ENCODE peak calls at places on chromosomes 5 and 9, in six cellular contexts. Y is GM12891, Z is K562, R is H1, H is SK-N-SH, S is GM12878. F is an unnamed sample.

GRCh38 chr9:96293481-96293880 is 8.5 kb downstream of the HSD17B3 start:
- DNase-seq in Y (no peak), Z (no peak), R (no peak), H (no peak), S (no peak), F (no peak)

GRCh38 chr9:124661184-124661755 is 109.8 kb downstream of the NR6A1 start:
- DNase-seq in Y (no peak), Z (peak), R (no peak), H (no peak), S (no peak), F (no peak)

GRCh38 chr9:132948482-132949050 is 4.2 kb upstream of the TSC1 start:
- DNase-seq in Y (no peak), Z (no peak), R (no peak), H (no peak), S (no peak), F (no peak)

GRCh38 chr9:42852133-42852532 is 668.7 kb downstream of the SPATA31A6 start:
- DNase-seq in Y (no peak), Z (peak), R (peak), H (peak), S (no peak), F (no peak)

GRCh38 chr9:69745716-69746538 is 13.9 kb downstream of the PTAR1 start:
- DNase-seq in Y (no peak), Z (peak), R (no peak), H (no peak), S (no peak), F (no peak)

GRCh38 chr9:124419832-124420489 is 4.7 kb upstream of the PSMB7 start:
- DNase-seq in Y (no peak), Z (no peak), R (no peak), H (no peak), S (no peak), F (no peak)

GRCh38 chr5:73233461-73234151 is 60.6 kb downstream of the TMEM174 start:
- DNase-seq in Y (no peak), Z (no peak), R (no peak), H (peak), S (no peak), F (no peak)

GRCh38 chr5:18119156-18119785 is 485.0 kb downstream of the TAF11L14 start:
- DNase-seq in Y (no peak), Z (no peak), R (peak), H (no peak), S (no peak), F (no peak)

GRCh38 chr5:179261301-179262125 is 83.7 kb downstream of the ADAMTS2 start:
- DNase-seq in Y (no peak), Z (peak), R (peak), H (peak), S (no peak), F (no peak)

GRCh38 chr5:9226026-9226536 is 319.8 kb downstream of the SEMA5A start:
- DNase-seq in Y (no peak), Z (no peak), R (no peak), H (no peak), S (no peak), F (no peak)

GRCh38 chr5:138927539-138927938 is 52.4 kb upstream of the LRRTM2 start:
- DNase-seq in Y (no peak), Z (no peak), R (no peak), H (no peak), S (no peak), F (no peak)

GRCh38 chr5:146088098-146088497 is 17.3 kb downstream of the PLAC8L1 start:
- DNase-seq in Y (no peak), Z (no peak), R (no peak), H (no peak), S (no peak), F (no peak)

GRCh38 chr5:80607832-80608231 is 37.8 kb upstream of the ANKRD34B start:
- DNase-seq in Y (peak), Z (no peak), R (no peak), H (no peak), S (peak), F (peak)

GRCh38 chr9:87465791-87466190 is 31.9 kb upstream of the DAPK1 start:
- DNase-seq in Y (no peak), Z (no peak), R (no peak), H (no peak), S (no peak), F (no peak)

GRCh38 chr5:174624754-174625506 is 99.5 kb upstream of the MSX2 start:
- DNase-seq in Y (no peak), Z (no peak), R (no peak), H (no peak), S (no peak), F (no peak)

GRCh38 chr5:133457956-133458355 is 154.4 kb downstream of the FSTL4 start:
- DNase-seq in Y (no peak), Z (no peak), R (no peak), H (no peak), S (no peak), F (no peak)

GRCh38 chr5:133460172-133460758 is 152.1 kb downstream of the FSTL4 start:
- DNase-seq in Y (peak), Z (peak), R (peak), H (peak), S (no peak), F (peak)

GRCh38 chr5:133459474-133460155 is 152.7 kb downstream of the FSTL4 start:
- DNase-seq in Y (no peak), Z (no peak), R (no peak), H (peak), S (no peak), F (no peak)

GRCh38 chr5:133458435-133458834 is 153.9 kb downstream of the FSTL4 start:
- DNase-seq in Y (no peak), Z (no peak), R (no peak), H (peak), S (no peak), F (no peak)

DNA sequence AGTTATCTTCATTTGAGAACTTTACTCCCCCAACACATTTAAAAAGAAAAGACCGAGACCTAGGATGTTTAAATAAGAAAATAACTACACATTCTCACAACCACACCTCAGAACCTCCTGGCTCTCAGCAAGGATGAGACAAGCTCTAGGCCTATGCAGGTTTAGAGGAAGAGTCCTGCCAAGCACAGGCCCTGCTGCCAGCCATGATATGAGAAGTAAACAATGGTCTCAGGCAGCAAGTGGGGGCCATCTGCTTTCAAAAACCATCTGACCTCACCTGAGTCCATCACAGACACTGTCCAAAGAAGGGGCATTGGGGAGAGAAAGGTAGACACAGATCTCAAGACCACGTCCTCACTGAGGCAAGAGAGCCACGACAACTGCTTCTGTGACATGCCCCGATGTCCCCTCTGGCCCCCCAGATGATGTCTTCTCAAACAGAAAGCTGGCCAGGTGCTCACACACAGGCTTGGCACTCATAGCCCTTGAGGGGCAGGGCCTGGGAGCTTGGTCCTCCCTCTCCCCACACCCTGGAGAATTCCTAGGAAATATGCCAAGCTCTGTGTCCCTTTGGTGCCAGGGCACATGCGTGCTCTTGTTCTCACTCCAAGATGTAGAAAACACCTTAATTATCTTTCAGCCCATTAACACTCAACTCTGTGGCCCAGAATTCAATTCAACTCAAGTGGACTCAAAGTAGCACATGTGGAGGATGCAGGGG is 150.4 kb downstream of the FSTL4 start:
- DNase-seq in Y (no peak), Z (no peak), R (no peak), H (no peak), S (no peak), F (no peak)
- TF ChIP-seq TAF1 in Y (no peak), Z (no peak), R (no peak), H (no peak), S (no peak), F (no peak)

GRCh38 chr5:1468247-1468612 is 23.0 kb upstream of the SLC6A3 start:
- DNase-seq in Y (no peak), Z (peak), R (no peak), H (peak), S (no peak), F (no peak)
- TF ChIP-seq TAF1 in Y (no peak), Z (no peak), R (no peak), H (no peak), S (no peak), F (no peak)

GRCh38 chr5:10630126-10630525 is 66.3 kb downstream of the ANKRD33B start:
- DNase-seq in Y (no peak), Z (no peak), R (no peak), H (no peak), S (no peak), F (no peak)

GRCh38 chr5:10634056-10634455 is 70.2 kb downstream of the ANKRD33B start:
- DNase-seq in Y (no peak), Z (no peak), R (no peak), H (no peak), S (no peak), F (no peak)

GRCh38 chr5:10633271-10634049 is 69.6 kb downstream of the ANKRD33B start:
- DNase-seq in Y (no peak), Z (no peak), R (no peak), H (no peak), S (no peak), F (no peak)

GRCh38 chr5:10631597-10631996 is 67.7 kb downstream of the ANKRD33B start:
- DNase-seq in Y (no peak), Z (no peak), R (no peak), H (no peak), S (no peak), F (no peak)

DNA sequence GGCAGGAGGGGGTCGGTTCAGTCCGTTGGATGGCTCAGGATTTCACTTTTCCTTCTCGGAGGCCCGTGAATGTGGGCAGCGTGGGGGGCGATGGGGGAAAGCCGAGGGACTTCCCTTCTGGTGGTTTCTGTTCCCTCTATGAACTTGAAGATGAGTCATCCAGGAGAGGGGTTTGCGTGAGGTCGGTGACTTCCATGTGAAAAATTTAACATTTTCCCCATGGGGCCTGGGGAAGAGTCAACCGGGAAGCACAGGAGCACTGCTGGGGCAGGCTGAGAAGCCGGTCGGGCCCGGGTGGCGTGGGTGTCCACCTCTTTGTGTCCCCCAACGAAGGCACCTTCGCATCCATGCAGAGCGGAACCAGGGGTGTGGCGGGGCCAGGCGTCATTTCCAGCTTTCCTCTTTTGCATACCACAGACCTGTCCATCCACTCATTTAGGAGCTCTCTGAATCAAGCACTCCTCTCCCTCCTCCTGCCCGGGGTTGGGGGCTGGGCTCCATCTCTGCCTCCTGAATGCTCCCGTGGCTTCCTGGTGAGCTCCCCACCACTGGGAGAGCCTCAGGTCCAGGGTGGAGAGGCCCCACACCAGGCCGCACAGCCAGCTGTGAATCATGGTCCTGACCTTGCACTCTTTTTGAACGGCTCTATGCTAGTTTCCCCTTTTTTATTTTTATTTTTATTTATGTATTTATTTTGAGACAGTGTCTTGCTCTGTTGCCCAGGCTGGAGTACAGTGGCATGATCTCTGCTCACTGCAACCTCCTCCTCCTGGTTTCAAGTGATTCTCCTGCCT is 68.4 kb downstream of the ANKRD33B start:
- DNase-seq in Y (peak), Z (no peak), R (no peak), H (no peak), S (peak), F (peak)
- TF ChIP-seq TAF1 in Y (peak), Z (no peak), R (no peak), H (no peak), S (peak), F (no peak)

GRCh38 chr5:171535162-171535561 is 115.7 kb downstream of the FGF18 start:
- DNase-seq in Y (no peak), Z (no peak), R (no peak), H (no peak), S (no peak), F (no peak)

GRCh38 chr5:171541380-171541779 is 121.9 kb downstream of the FGF18 start:
- DNase-seq in Y (no peak), Z (no peak), R (no peak), H (no peak), S (no peak), F (no peak)

GRCh38 chr5:171540865-171541264 is 121.4 kb downstream of the FGF18 start:
- DNase-seq in Y (no peak), Z (no peak), R (no peak), H (no peak), S (no peak), F (no peak)

GRCh38 chr5:171537463-171537862 is 118.0 kb downstream of the FGF18 start:
- DNase-seq in Y (no peak), Z (no peak), R (no peak), H (no peak), S (no peak), F (no peak)

DNA sequence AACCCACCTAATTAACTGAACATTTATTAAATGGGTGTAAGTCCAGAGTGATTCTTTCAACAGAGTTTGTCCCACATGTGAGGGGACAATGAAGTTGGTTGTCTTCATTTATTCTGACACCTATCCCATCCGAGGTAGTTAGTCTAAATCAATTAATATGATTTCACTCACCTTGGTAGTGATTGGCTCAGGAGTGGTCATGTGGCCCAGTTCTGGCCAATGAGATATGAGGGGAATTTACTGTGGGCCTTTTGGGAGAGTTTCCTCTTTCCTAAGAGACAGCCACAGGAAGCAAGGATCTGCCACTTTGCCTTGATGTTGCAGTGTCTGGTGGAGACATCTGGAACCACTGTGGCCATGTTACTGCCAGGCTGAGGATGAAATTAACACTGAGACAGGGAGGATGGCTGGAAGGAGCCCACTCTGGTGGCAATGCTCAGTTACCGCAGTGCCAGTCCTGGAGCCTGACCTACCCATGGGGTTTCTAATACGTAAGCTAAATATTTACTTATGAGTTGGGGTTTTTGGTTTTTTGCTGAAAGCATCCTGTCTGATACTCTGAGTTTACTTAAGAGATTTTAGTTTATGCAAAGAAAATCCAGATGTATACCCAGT is 118.6 kb downstream of the FGF18 start:
- DNase-seq in Y (no peak), Z (no peak), R (no peak), H (no peak), S (no peak), F (no peak)
- TF ChIP-seq TAF1 in Y (no peak), Z (no peak), R (no peak), H (no peak), S (no peak), F (no peak)

GRCh38 chr5:14852779-14853178 is 18.8 kb downstream of the ANKH start:
- DNase-seq in Y (no peak), Z (no peak), R (no peak), H (no peak), S (no peak), F (no peak)

GRCh38 chr5:14851597-14851996 is 20.0 kb downstream of the ANKH start:
- DNase-seq in Y (no peak), Z (no peak), R (no peak), H (no peak), S (no peak), F (no peak)

GRCh38 chr5:14853685-14854084 is 17.9 kb downstream of the ANKH start:
- DNase-seq in Y (no peak), Z (no peak), R (no peak), H (no peak), S (no peak), F (no peak)

GRCh38 chr5:14851999-14852526 is 19.5 kb downstream of the ANKH start:
- DNase-seq in Y (no peak), Z (no peak), R (no peak), H (no peak), S (no peak), F (no peak)

DNA sequence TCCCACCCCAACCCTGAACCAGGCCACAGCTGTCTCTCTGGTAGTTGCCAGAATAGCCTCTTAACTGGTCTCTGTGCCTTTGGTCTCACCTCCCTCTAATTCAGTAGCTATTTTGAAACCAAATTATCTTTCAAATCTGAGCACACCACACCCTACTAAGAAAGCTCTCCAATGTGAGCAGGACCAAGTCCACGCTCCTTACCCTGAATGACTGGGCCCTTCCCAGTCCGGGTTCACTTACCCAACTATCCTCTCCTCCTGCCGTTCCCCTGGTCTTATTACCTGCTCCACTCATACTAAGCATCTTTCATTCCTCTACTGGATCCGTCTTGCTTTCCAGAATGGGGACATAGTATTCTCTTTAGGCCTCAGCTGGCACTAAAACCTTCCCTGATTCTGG is 16.8 kb downstream of the ANKH start:
- DNase-seq in Y (no peak), Z (no peak), R (no peak), H (no peak), S (no peak), F (no peak)
- TF ChIP-seq TAF1 in Y (no peak), Z (no peak), R (no peak), H (no peak), S (no peak), F (no peak)

DNA sequence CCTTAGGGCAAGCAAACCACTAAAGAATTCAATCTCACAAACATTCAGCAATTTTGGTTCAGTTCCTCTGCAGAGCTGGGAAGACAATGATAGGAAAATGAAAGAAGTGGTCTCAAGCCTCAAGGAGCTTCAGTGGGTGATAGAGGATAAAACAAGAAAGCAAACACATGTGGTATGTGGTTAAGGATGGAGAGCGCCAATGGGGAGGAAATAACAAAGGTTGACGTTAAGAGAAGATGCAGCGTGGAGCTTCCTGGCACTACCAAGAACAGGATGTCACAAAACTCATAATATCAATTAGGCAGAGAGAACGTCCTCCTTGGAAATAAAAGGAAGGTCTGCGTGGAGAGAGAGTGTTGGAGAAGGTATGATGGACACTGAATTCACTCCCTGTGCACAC is 411.4 kb upstream of the DAP start:
- DNase-seq in Y (no peak), Z (no peak), R (no peak), H (no peak), S (no peak), F (no peak)
- TF ChIP-seq TAF1 in Y (no peak), Z (no peak), R (no peak), H (no peak), S (no peak), F (no peak)

GRCh38 chr9:91546574-91546973 is 122.9 kb upstream of the NFIL3 start:
- DNase-seq in Y (no peak), Z (no peak), R (no peak), H (no peak), S (no peak), F (no peak)

GRCh38 chr9:91547076-91547475 is 123.4 kb upstream of the NFIL3 start:
- DNase-seq in Y (no peak), Z (no peak), R (no peak), H (no peak), S (no peak), F (no peak)

GRCh38 chr9:91555132-91555531 is 131.5 kb upstream of the NFIL3 start:
- DNase-seq in Y (no peak), Z (no peak), R (no peak), H (no peak), S (no peak), F (no peak)

DNA sequence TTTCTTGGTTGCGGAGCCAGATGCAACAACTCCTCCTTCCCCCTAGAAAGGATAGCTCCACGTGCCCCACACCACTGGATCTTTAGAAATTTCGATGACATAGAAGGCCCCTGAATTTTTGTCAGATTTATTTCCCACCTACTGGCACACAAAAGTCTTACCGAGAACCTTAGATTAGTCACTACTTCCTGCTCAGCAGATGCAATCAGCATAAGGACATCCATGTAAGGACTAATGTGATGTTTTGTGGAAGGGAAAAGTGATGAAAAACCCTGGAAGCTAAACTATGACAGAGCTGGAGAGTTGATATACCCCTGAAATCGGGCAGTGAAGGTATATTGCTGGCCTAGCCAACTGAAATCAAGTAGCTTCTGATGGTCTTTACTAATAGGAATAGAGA is 125.5 kb upstream of the NFIL3 start:
- DNase-seq in Y (no peak), Z (no peak), R (no peak), H (no peak), S (no peak), F (no peak)
- TF ChIP-seq TAF1 in Y (no peak), Z (no peak), R (no peak), H (no peak), S (no peak), F (no peak)

GRCh38 chr5:151214614-151215545 is 9.0 kb downstream of the CCDC69 start:
- DNase-seq in Y (peak), Z (no peak), R (no peak), H (no peak), S (peak), F (peak)
- TF ChIP-seq TAF1 in Y (peak), Z (no peak), R (no peak), H (no peak), S (no peak), F (peak)

GRCh38 chr9:114591206-114591853 is 3.8 kb downstream of the ATP6V1G1 start:
- DNase-seq in Y (no peak), Z (no peak), R (no peak), H (no peak), S (no peak), F (no peak)

GRCh38 chr9:114587345-114588149 is at the start of gene ATP6V1G1:
- DNase-seq in Y (peak), Z (peak), R (peak), H (peak), S (peak), F (peak)

GRCh38 chr9:114590328-114590727 is 2.8 kb downstream of the ATP6V1G1 start:
- DNase-seq in Y (no peak), Z (no peak), R (no peak), H (no peak), S (no peak), F (no peak)

GRCh38 chr9:114588150-114588663 is 638 bp downstream of the ATP6V1G1 start:
- DNase-seq in Y (no peak), Z (no peak), R (no peak), H (no peak), S (no peak), F (no peak)

GRCh38 chr9:114588671-114589526 is 1.3 kb downstream of the ATP6V1G1 start:
- DNase-seq in Y (no peak), Z (no peak), R (no peak), H (no peak), S (no peak), F (no peak)
- TF ChIP-seq TAF1 in Y (no peak), Z (no peak), R (no peak), H (no peak), S (no peak), F (no peak)

F was measured in GM12892.